ENCODE peak calls at places on chromosomes 12 and 14, in ten cellular contexts. Z is anterior cingulate cortex; P is GM12864; M is left cardiac atrium; O is effector memory CD8-positive, alpha-beta T cell; J is trophoblast cell; Y is fibroblast of mammary gland; Q is K562; K is naive thymus-derived CD8-positive, alpha-beta T cell; C is stimulated activated CD8-positive, alpha-beta memory T cell treated with anti-CD3 and anti-CD28 coated beads, Interleukin-15, amount 100 ng/mL, for 24 hours. T is an unnamed sample.
A peak's percentile ranks its signal among the peaks of the same experiment; 100 is the strongest.

GRCh38 chr12:121804417-121805111 is 755 bp downstream of the SETD1B start:
- DNase-seq in Z (no peak), O (no peak), Q (peak; percentile 66), M (peak; percentile 43), Y (no peak), J (peak; percentile 56), P (no peak), K (peak; percentile 56), C (no peak), T (peak; percentile 55)

GRCh38 chr12:12505544-12506501 is 56.8 kb downstream of the DUSP16 start:
- DNase-seq in Y (peak; percentile 86), P (peak; percentile 70), J (peak; percentile 42), K (no peak), Q (peak; percentile 29), Z (no peak), M (no peak), O (no peak), C (no peak), T (no peak)

GRCh38 chr14:92513966-92514843 is 624 bp downstream of the RIN3 start:
- DNase-seq in J (peak; percentile 46), Z (no peak), Y (peak; percentile 32), Q (no peak), C (no peak), M (no peak), P (no peak), O (peak; percentile 43), K (peak; percentile 37), T (peak; percentile 44)

GRCh38 chr14:21626491-21627230 is 8.1 kb downstream of the OR10G2 start:
- DNase-seq in J (no peak), O (no peak), Q (no peak), P (no peak), K (no peak), C (no peak), M (no peak), Y (peak; percentile 29), Z (no peak), T (no peak)

GRCh38 chr14:96224480-96225096 is 19.9 kb downstream of the BDKRB2 start:
- DNase-seq in K (no peak), J (peak; percentile 56), M (no peak), Q (no peak), Y (no peak), Z (no peak), O (no peak), P (no peak), C (no peak), T (no peak)

GRCh38 chr12:138898-139534 is 72.4 kb downstream of the IQSEC3 start:
- DNase-seq in J (no peak), Q (no peak), M (peak; percentile 46), Z (no peak), O (no peak), Y (peak; percentile 23), P (no peak), K (no peak), C (no peak), T (no peak)

GRCh38 chr14:104109731-104110361 is 24.3 kb downstream of the ASPG start:
- DNase-seq in P (no peak), C (no peak), K (peak; percentile 2), O (no peak), Y (no peak), M (peak; percentile 11), Q (no peak), J (no peak), Z (no peak), T (no peak)

GRCh38 chr14:77124345-77125274 is 17.0 kb downstream of the ZDHHC22 start:
- DNase-seq in Y (peak; percentile 25), M (peak; percentile 60), K (peak; percentile 64), O (peak; percentile 61), J (peak; percentile 68), Q (peak; percentile 39), P (no peak), C (no peak), Z (peak; percentile 59), T (peak; percentile 72)

GRCh38 chr12:16437281-16437816 is 89.9 kb downstream of the MGST1 start:
- DNase-seq in Z (no peak), O (no peak), C (no peak), Y (no peak), M (no peak), P (no peak), Q (no peak), J (peak; percentile 77), K (no peak), T (no peak)

GRCh38 chr12:31768046-31768445 is 39.2 kb upstream of the AMN1 start:
- DNase-seq in Q (no peak), C (no peak), M (no peak), Y (no peak), P (no peak), Z (no peak), O (no peak), J (no peak), K (no peak), T (no peak)

GRCh38 chr12:13173537-13173936 is 23.0 kb upstream of the EMP1 start:
- DNase-seq in C (no peak), M (peak; percentile 76), K (no peak), J (peak; percentile 94), O (no peak), P (peak; percentile 76), Y (peak; percentile 98), Q (no peak), Z (no peak), T (no peak)

T was measured in natural killer cell.